ENCODE peak calls at places on chromosome 4, in nine cellular contexts. V, H, Z, C, F, K, J, S and W are unnamed samples.

GRCh38 chr4:680931-681645 is 6.7 kb downstream of the MYL5 start:
- DNase-seq in V (no peak), H (peak; percentile 80), Z (peak; percentile 68), C (peak; percentile 79), F (peak; percentile 60), K (peak; percentile 81), J (peak; percentile 65), S (no peak), W (no peak)

GRCh38 chr4:98474408-98474844 is 184.0 kb downstream of the TSPAN5 start:
- DNase-seq in V (no peak), H (no peak), Z (no peak), C (no peak), F (no peak), K (no peak), J (no peak), S (no peak), W (no peak)

GRCh38 chr4:67198757-67199156 is 346.5 kb downstream of the CENPC start:
- DNase-seq in V (no peak), H (peak; percentile 63), Z (no peak), C (peak; percentile 6), F (no peak), K (no peak), J (no peak), S (no peak), W (no peak)

GRCh38 chr4:73021634-73022033 is 47.9 kb downstream of the COX18 start:
- DNase-seq in V (no peak), H (peak; percentile 67), Z (no peak), C (no peak), F (no peak), K (no peak), J (no peak), S (no peak), W (no peak)

GRCh38 chr4:175238827-175239517 is 320.8 kb downstream of the ADAM29 start:
- DNase-seq in V (no peak), H (peak; percentile 23), Z (no peak), C (no peak), F (no peak), K (no peak), J (no peak), S (no peak), W (no peak)

GRCh38 chr4:147707892-147708672 is 23.8 kb upstream of the ARHGAP10 start:
- DNase-seq in V (peak; percentile 30), H (peak; percentile 59), Z (peak; percentile 57), C (peak; percentile 46), F (peak; percentile 43), K (no peak), J (peak; percentile 63), S (peak; percentile 43), W (no peak)

GRCh38 chr4:114264877-114265291 is 285.4 kb upstream of the ARSJ start:
- DNase-seq in V (no peak), H (no peak), Z (no peak), C (no peak), F (no peak), K (no peak), J (no peak), S (no peak), W (no peak)

GRCh38 chr4:159608434-159608833 is 505.6 kb downstream of the RAPGEF2 start:
- DNase-seq in V (no peak), H (no peak), Z (no peak), C (no peak), F (no peak), K (no peak), J (no peak), S (no peak), W (no peak)

GRCh38 chr4:145234086-145234694 is 53.8 kb upstream of the OTUD4 start:
- DNase-seq in V (no peak), H (peak; percentile 82), Z (peak; percentile 24), C (peak; percentile 48), F (peak; percentile 34), K (no peak), J (peak; percentile 57), S (no peak), W (no peak)

GRCh38 chr4:66300336-66300934 is 630.1 kb upstream of the EPHA5 start:
- DNase-seq in V (no peak), H (no peak), Z (no peak), C (no peak), F (no peak), K (no peak), J (no peak), S (no peak), W (no peak)

GRCh38 chr4:119315036-119315435 is 6.9 kb downstream of the FABP2 start:
- DNase-seq in V (no peak), H (no peak), Z (no peak), C (no peak), F (no peak), K (no peak), J (no peak), S (no peak), W (no peak)

GRCh38 chr4:74219241-74219640 is 61.3 kb downstream of the MTHFD2L start:
- DNase-seq in V (no peak), H (no peak), Z (no peak), C (no peak), F (no peak), K (no peak), J (no peak), S (no peak), W (no peak)

GRCh38 chr4:174210354-174210753 is 73.1 kb downstream of the FBXO8 start:
- DNase-seq in V (no peak), H (no peak), Z (no peak), C (no peak), F (no peak), K (no peak), J (no peak), S (no peak), W (no peak)

GRCh38 chr4:174209296-174209695 is 74.2 kb downstream of the FBXO8 start:
- DNase-seq in V (no peak), H (no peak), Z (no peak), C (no peak), F (no peak), K (no peak), J (no peak), S (no peak), W (no peak)

GRCh38 chr4:174204194-174204831 is 79.2 kb downstream of the FBXO8 start:
- DNase-seq in V (no peak), H (no peak), Z (no peak), C (no peak), F (no peak), K (no peak), J (no peak), S (no peak), W (no peak)

GRCh38 chr4:174210952-174211490 is 72.4 kb downstream of the FBXO8 start:
- DNase-seq in V (no peak), H (no peak), Z (no peak), C (no peak), F (no peak), K (no peak), J (no peak), S (no peak), W (no peak)

GRCh38 chr4:174207370-174207769 is 76.1 kb downstream of the FBXO8 start:
- DNase-seq in V (no peak), H (no peak), Z (no peak), C (no peak), F (no peak), K (no peak), J (no peak), S (no peak), W (no peak)
- H3K27me3 ChIP-seq in V (no peaks in the 10 kb centered on the region), H (peaks cover 37% of the 10 kb centered on the region), Z (no peaks in the 10 kb centered on the region), C (no peaks in the 10 kb centered on the region), F (peaks cover 26% of the 10 kb centered on the region), K (peaks cover 48% of the 10 kb centered on the region), J (no peaks in the 10 kb centered on the region), S (peaks cover 4% of the 10 kb centered on the region), W (no peaks in the 10 kb centered on the region)

GRCh38 chr4:8858925-8859210 is 12.8 kb downstream of the HMX1 start:
- DNase-seq in V (no peak), H (no peak), Z (no peak), C (no peak), F (no peak), K (no peak), J (no peak), S (no peak), W (no peak)

GRCh38 chr4:8859550-8860095 is 12.0 kb downstream of the HMX1 start:
- DNase-seq in V (no peak), H (no peak), Z (no peak), C (no peak), F (no peak), K (no peak), J (no peak), S (no peak), W (no peak)

GRCh38 chr4:8856835-8857590 is 14.6 kb downstream of the HMX1 start:
- DNase-seq in V (no peak), H (no peak), Z (no peak), C (no peak), F (no peak), K (no peak), J (no peak), S (no peak), W (no peak)

GRCh38 chr4:8858188-8858924 is 13.3 kb downstream of the HMX1 start:
- DNase-seq in V (no peak), H (no peak), Z (no peak), C (no peak), F (no peak), K (no peak), J (no peak), S (no peak), W (no peak)

DNA sequence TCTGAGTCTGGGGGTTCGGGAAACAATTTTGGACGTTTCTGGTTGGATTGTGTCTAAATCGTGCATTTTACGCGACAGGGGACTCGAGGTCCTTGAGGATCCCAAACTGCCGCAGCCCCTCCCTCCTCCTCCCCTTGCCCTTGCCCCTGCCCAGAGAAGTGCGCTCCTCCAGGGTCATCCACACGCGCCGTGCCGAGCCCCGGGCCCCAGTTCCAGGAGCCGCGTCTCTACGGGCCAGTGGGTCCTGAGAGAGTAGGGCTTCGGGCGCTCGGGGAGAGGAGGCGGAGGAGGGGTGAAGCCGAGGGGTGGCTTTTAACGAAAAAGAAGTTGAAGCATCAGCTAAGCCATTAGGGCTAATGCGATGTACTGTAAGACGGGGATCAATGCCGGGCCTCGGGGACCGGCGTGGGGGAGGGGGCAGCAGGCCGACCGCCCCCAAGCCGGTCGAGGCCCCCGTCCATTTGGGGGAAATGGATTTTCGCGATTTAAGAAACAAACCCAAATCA is 13.9 kb downstream of the HMX1 start:
- DNase-seq in V (no peak), H (no peak), Z (no peak), C (no peak), F (no peak), K (no peak), J (no peak), S (no peak), W (no peak)
- H3K27me3 ChIP-seq in V (peaks cover 6% of the 10 kb centered on the region), H (peaks cover 97% of the 10 kb centered on the region), Z (peaks cover 89% of the 10 kb centered on the region), C (peaks cover 8% of the 10 kb centered on the region), F (peaks cover 100% of the 10 kb centered on the region), K (peaks cover 99% of the 10 kb centered on the region), J (no peaks in the 10 kb centered on the region), S (peaks cover 36% of the 10 kb centered on the region), W (no peaks in the 10 kb centered on the region)

DNA sequence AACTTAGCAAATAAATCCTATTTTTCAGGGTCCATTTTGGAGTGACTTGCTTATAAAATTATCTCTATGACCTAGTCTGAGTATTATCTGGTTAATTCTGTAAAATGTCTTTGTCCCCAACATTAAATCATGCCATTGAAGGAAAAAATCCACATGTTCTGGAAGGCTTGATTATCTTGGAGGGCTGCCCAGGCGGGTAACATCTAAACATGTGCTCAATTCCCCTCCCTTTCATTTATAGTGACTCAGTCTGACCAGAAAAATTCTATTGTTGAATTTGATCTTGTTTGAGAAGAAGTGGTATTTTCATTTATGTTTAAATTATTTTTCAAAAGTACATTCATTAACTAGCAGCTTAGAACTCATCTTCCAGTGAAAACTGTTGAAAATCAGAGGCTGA is 55.4 kb upstream of the SLC10A7 start:
- DNase-seq in V (no peak), H (no peak), Z (no peak), C (no peak), F (no peak), K (no peak), J (no peak), S (no peak), W (no peak)
- H3K27me3 ChIP-seq in V (no peaks in the 10 kb centered on the region), H (peaks cover 4% of the 10 kb centered on the region), Z (no peaks in the 10 kb centered on the region), C (no peaks in the 10 kb centered on the region), F (peaks cover 3% of the 10 kb centered on the region), K (no peaks in the 10 kb centered on the region), J (no peaks in the 10 kb centered on the region), S (no peaks in the 10 kb centered on the region), W (no peaks in the 10 kb centered on the region)

GRCh38 chr4:7191546-7192251 is 639 bp upstream of the SORCS2 start:
- DNase-seq in V (no peak), H (no peak), Z (no peak), C (no peak), F (no peak), K (peak; percentile 43), J (no peak), S (no peak), W (no peak)
- H3K27me3 ChIP-seq in V (no peaks in the 10 kb centered on the region), H (peaks cover 51% of the 10 kb centered on the region), Z (peaks cover 15% of the 10 kb centered on the region), C (peaks cover 24% of the 10 kb centered on the region), F (peaks cover 71% of the 10 kb centered on the region), K (peaks cover 71% of the 10 kb centered on the region), J (no peaks in the 10 kb centered on the region), S (peaks cover 4% of the 10 kb centered on the region), W (peaks cover 8% of the 10 kb centered on the region)